ENCODE peak calls at places on chromosome 19, in six cellular contexts. Y is left ventricle myocardium inferior, Q is AG04450, W is dorsolateral prefrontal cortex, T is transverse colon, B is GM23248. N is an unnamed sample.

GRCh38 chr19:21109116-21109515 is 27.1 kb downstream of the ZNF714 start:
- DNase-seq in Y (no peak), Q (no peak), W (no peak), T (no peak), B (peak; percentile 67), N (no peak)

GRCh38 chr19:18949858-18950257 is 8.8 kb upstream of the HOMER3 start:
- DNase-seq in Y (no peak), Q (no peak), W (no peak), T (no peak), B (no peak), N (no peak)

GRCh38 chr19:5588906-5589676 is 21.3 kb upstream of the TINCR start:
- DNase-seq in Y (no peak), Q (no peak), W (no peak), T (no peak), B (no peak), N (no peak)

GRCh38 chr19:38251564-38252051 is 4.6 kb downstream of the PPP1R14A start:
- DNase-seq in Y (peak; percentile 71), Q (no peak), W (no peak), T (no peak), B (peak; percentile 34), N (no peak)

GRCh38 chr19:51735759-51736449 is 12.1 kb upstream of the HAS1 start:
- DNase-seq in Y (peak; percentile 31), Q (no peak), W (no peak), T (peak; percentile 41), B (peak; percentile 66), N (no peak)

GRCh38 chr19:709196-709964 is 645 bp downstream of the PALM start:
- DNase-seq in Y (no peak), Q (no peak), W (no peak), T (no peak), B (no peak), N (no peak)

GRCh38 chr19:33458171-33458633 is 63.4 kb downstream of the PEPD start:
- DNase-seq in Y (no peak), Q (no peak), W (no peak), T (no peak), B (no peak), N (no peak)

GRCh38 chr19:13956365-13956744 is 4.0 kb downstream of the DCAF15 start:
- DNase-seq in Y (no peak), Q (no peak), W (no peak), T (no peak), B (no peak), N (no peak)

GRCh38 chr19:6761053-6761676 is 6.1 kb downstream of the SH2D3A start:
- DNase-seq in Y (no peak), Q (no peak), W (no peak), T (no peak), B (peak; percentile 27), N (no peak)

GRCh38 chr19:453606-454005 is 7.2 kb downstream of the SHC2 start:
- DNase-seq in Y (no peak), Q (no peak), W (no peak), T (no peak), B (no peak), N (no peak)

GRCh38 chr19:916645-917322 is 349 bp upstream of the KISS1R start:
- DNase-seq in Y (no peak), Q (no peak), W (no peak), T (no peak), B (no peak), N (no peak)

DNA sequence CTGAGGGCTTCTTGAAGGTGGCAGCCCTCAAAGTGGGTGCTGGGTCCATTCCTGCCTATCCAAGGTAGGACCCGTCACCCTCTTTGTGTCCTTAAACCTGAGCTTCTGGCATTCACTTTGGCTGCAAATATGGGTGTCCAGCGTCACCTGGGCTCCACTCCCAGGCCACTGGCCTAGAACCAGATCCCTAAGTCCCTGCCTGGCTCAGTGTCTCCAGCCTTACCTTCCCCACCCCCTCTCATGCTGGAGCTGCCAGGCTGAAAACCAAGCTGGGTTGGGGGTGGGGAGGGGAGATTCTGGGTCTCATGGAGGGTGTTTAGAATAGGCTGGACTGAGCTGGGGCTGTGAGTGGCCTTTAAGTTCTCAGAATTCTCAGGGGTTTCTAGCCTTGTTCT is 12.4 kb downstream of the PDE4A start:
- DNase-seq in Y (peak; percentile 39), Q (no peak), W (no peak), T (no peak), B (no peak), N (no peak)
- H3K4me3 ChIP-seq in Y (peak overlapping the region; percentile 86), Q (peak overlapping the region; percentile 68), W (peak overlapping the region; percentile 53), T (peak overlapping the region; percentile 64), B (peak overlapping the region; percentile 75), N (peak overlapping the region; percentile 53)

DNA sequence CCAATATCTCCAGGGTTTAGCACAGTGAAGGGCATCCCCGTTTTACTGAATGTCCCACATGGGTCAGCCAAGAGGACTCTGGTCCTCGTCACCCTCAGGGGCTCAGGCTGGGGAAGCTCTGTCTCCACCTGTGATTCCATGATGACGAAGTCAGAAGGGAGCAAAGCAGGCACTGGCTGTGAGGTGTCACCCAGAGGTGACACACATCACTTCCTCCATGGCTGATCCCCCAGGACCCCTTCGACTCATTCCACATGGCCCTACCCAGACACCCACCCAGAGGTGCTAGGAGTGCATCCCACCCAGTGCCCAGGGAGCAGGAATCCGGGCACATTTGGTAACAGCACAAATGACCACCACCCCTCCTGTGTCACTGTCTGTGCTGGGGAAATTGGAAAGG is 145.2 kb upstream of the VSTM2B start:
- DNase-seq in Y (no peak), Q (no peak), W (peak; percentile 16), T (no peak), B (no peak), N (no peak)
- H3K4me3 ChIP-seq in Y (no peak overlapping the region), Q (no peak overlapping the region), W (no peak overlapping the region), T (no peak overlapping the region), B (no peak overlapping the region), N (no peak overlapping the region)

DNA sequence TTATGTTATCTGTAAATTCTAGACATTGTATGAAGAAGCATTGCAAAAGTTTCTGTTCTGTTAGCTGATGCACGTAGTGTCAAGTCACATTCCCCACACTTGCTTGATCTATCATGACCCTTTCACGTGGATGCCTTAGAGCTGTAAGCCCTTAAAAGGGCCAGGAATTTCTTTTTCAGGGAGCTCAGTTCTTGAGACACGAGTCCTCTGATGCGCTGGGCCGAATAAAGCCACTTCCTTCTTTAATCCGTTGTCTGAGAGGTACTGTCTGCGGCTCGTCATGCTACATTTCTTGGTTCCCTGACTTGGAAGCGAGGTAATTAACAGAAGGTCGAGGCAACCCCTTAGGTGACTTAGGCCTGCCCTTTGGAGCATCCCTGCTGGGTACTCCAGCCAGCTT is 5.8 kb downstream of the ZNF816 start:
- DNase-seq in Y (no peak), Q (no peak), W (no peak), T (no peak), B (no peak), N (no peak)
- H3K4me3 ChIP-seq in Y (no peak overlapping the region), Q (no peak overlapping the region), W (no peak overlapping the region), T (no peak overlapping the region), B (no peak overlapping the region), N (no peak overlapping the region)

GRCh38 chr19:50639121-50640112 is at the start of gene SYT3:
- DNase-seq in Y (peak; percentile 36), Q (no peak), W (peak; percentile 91), T (peak; percentile 20), B (peak; percentile 72), N (no peak)
- H3K4me3 ChIP-seq in Y (peak within 1 kb of the TSS; percentile 70), Q (peak within 1 kb of the TSS; percentile 50), W (peak within 1 kb of the TSS; percentile 81), T (peak within 1 kb of the TSS; percentile 35), B (peak within 1 kb of the TSS; percentile 43), N (peak within 1 kb of the TSS; percentile 31)

DNA sequence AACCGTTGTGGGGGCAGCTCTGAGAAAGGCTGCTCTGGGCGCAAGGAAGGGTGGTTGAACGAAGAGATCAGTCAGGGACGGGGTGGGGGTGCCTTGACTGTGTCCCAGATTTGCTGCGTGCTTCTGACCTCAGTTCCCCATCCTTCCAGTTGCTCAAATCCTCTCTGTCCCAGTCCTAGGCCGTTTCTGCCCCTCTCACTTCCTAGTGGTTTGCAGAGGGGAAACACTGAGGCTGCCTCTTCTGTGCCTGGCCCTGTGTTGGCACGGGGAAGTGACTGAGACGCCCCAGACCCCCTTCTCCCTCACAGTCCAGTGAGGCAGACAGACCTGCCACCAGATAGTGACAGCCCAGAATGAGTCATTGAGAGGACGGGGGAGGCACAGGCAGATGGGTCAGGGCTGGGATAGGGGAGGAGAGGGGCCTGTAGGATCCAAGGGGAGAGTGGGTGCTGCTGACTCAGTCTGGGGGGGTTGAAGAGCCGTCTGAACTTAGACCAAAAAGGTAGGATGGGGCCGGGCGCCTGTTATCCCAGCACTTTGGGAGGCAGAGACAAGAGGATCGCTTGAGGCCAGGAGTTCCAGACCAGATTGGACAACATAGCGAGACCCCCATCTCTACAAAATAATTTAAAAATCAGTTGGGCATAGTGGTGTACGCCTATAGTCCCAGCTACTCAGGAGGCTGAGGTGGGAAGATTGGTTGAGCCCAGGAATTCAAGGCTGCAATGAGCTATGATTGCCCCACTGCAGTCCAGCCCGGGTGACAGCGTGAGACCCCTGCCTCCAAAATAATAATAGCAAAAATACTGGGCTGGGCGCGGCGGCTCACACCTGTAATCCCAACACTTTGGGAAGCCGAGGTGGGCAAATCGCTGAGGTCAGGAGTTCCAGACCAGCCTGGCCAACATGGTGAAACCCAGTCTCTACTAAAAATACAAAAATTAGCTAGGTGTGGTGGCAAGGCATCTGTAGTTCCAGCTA is 26.4 kb downstream of the NUMBL start:
- DNase-seq in Y (peak; percentile 17), Q (no peak), W (no peak), T (no peak), B (peak; percentile 61), N (no peak)
- H3K4me3 ChIP-seq in Y (peak overlapping the region; percentile 81), Q (peak overlapping the region; percentile 61), W (peak overlapping the region; percentile 78), T (peak overlapping the region; percentile 57), B (peak overlapping the region; percentile 73), N (peak overlapping the region; percentile 54)

DNA sequence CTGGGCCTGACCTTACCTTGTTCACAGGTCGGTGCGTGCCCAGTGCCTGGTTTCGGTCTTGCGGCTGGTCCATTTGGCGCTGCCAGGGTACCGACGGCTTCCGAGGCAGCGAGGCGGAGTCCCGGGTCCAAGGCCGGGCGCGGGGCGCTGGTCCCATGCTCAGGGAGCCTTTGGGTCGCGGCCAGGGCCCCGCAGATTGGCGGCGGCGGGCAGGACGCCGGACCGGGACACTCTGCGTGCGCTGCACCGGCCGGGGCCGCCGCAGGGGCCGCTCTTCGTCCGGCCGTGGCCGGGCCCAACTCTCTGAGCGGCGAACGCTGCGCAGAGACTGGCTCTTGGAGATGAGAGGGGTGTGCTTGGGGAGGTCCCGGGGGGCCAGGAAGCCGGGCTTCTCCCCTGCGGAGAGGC is 3.3 kb upstream of the WIZ start:
- DNase-seq in Y (no peak), Q (no peak), W (no peak), T (no peak), B (peak; percentile 63), N (no peak)
- H3K4me3 ChIP-seq in Y (peak overlapping the region; percentile 68), Q (peak overlapping the region; percentile 46), W (peak overlapping the region; percentile 52), T (peak overlapping the region; percentile 43), B (peak overlapping the region; percentile 60), N (peak overlapping the region; percentile 19)

N was measured in HFF-Myc.